ENCODE peak calls at places on chromosomes 11 and 22, in eight cellular contexts. I is iris pigment epithelial cell; H is fibroblast of the conjunctiva; N is effector memory CD8-positive, alpha-beta T cell; Y is hippocampal formation; G is EH; L is SJSA1; S is mucosa of descending colon. R is an unnamed sample.

GRCh38 chr11:14373941-14374646 is 15.1 kb upstream of the RRAS2 start:
- DNase-seq in N (no peak), H (peak; percentile 60), Y (no peak), S (no peak), I (peak; percentile 82), L (no peak), G (peak; percentile 88), R (peak; percentile 73)

GRCh38 chr11:64359712-64360402 is 895 bp downstream of the RPS6KA4 start:
- DNase-seq in Y (no peak), N (no peak), H (no peak), S (peak; percentile 59), L (no peak), G (no peak), I (no peak), R (no peak)

GRCh38 chr22:49215840-49216239 is 611.8 kb downstream of the BRD1 start:
- DNase-seq in L (no peak), G (no peak), H (no peak), I (no peak), S (no peak), Y (no peak), N (no peak), R (peak; percentile 63)

GRCh38 chr11:111923351-111923788 is 4.7 kb downstream of the C11orf52 start:
- DNase-seq in I (peak; percentile 69), Y (no peak), N (no peak), G (peak; percentile 88), S (no peak), H (peak; percentile 63), L (peak; percentile 23), R (peak; percentile 52)

GRCh38 chr11:23679041-23679440 is 817.8 kb upstream of the LUZP2 start:
- DNase-seq in N (no peak), G (no peak), S (no peak), I (no peak), H (no peak), L (no peak), Y (no peak), R (no peak)

GRCh38 chr11:126352934-126353801 is 2.3 kb upstream of the ST3GAL4 start:
- DNase-seq in G (peak; percentile 77), H (no peak), L (peak; percentile 68), Y (no peak), N (no peak), S (no peak), I (peak; percentile 83), R (peak; percentile 88)

GRCh38 chr22:19149962-19150361 is at the start of gene GSC2:
- DNase-seq in Y (no peak), S (no peak), L (no peak), I (no peak), G (no peak), N (no peak), H (no peak), R (peak; percentile 79)

GRCh38 chr22:35150163-35151107 is 84.5 kb downstream of the ISX start:
- DNase-seq in L (peak; percentile 63), H (peak; percentile 3), Y (peak; percentile 31), N (peak; percentile 46), I (peak; percentile 24), G (peak; percentile 45), S (peak; percentile 81), R (peak; percentile 68)

GRCh38 chr22:46411347-46411746 is 75.8 kb downstream of the TRMU start:
- DNase-seq in G (no peak), H (no peak), L (no peak), Y (no peak), I (no peak), N (no peak), S (no peak), R (no peak)

GRCh38 chr11:293293-293851 is 4.4 kb downstream of the PGGHG start:
- DNase-seq in N (no peak), Y (no peak), G (no peak), S (no peak), L (no peak), I (no peak), H (no peak), R (peak; percentile 74)

GRCh38 chr11:16280256-16280682 is 76.1 kb downstream of the SOX6 start:
- DNase-seq in H (no peak), S (peak; percentile 92), Y (no peak), L (no peak), G (no peak), I (no peak), N (no peak), R (peak; percentile 32)

GRCh38 chr22:31001124-31001770 is 32.2 kb downstream of the TUG1 start:
- DNase-seq in Y (no peak), S (no peak), H (no peak), L (no peak), I (no peak), N (no peak), G (no peak), R (no peak)

GRCh38 chr11:45432100-45432499 is 146.0 kb upstream of the SYT13 start:
- DNase-seq in L (no peak), I (no peak), G (no peak), N (no peak), S (no peak), H (no peak), Y (no peak), R (no peak)

GRCh38 chr11:24163146-24163545 is 333.7 kb upstream of the LUZP2 start:
- DNase-seq in H (no peak), N (no peak), Y (no peak), L (no peak), I (peak; percentile 45), G (peak; percentile 31), S (no peak), R (no peak)

GRCh38 chr22:35561796-35562526 is 21.3 kb downstream of the RASD2 start:
- DNase-seq in G (peak; percentile 84), I (peak; percentile 88), S (no peak), N (no peak), L (peak; percentile 69), Y (no peak), H (peak; percentile 16), R (peak; percentile 87)

R was measured in osteoblast.